ENCODE peak calls at places on chromosomes 7 and 10, in four cellular contexts. G, H, C and W are unnamed samples.

GRCh38 chr7:1934756-1935155 is 264.7 kb downstream of the ELFN1 start:
- DNase-seq in G (no peak), H (no peak), C (no peak), W (no peak)

GRCh38 chr10:131701131-131701947 is 199.5 kb upstream of the PPP2R2D start:
- DNase-seq in G (no peak), H (no peak), C (no peak), W (no peak)

GRCh38 chr7:23918856-23919255 is 208.8 kb downstream of the STK31 start:
- DNase-seq in G (no peak), H (no peak), C (no peak), W (no peak)

GRCh38 chr10:77590344-77591237 is 47.0 kb downstream of the KCNMA1 start:
- DNase-seq in G (no peak), H (no peak), C (no peak), W (no peak)

GRCh38 chr10:43199684-43200537 is 61.7 kb downstream of the CSGALNACT2 start:
- DNase-seq in G (peak; percentile 8), H (no peak), C (peak; percentile 37), W (no peak)

GRCh38 chr10:116699783-116700150 is 42.6 kb downstream of the HSPA12A start:
- DNase-seq in G (no peak), H (no peak), C (no peak), W (no peak)

GRCh38 chr10:127832456-127832855 is 60.3 kb downstream of the CLRN3 start:
- DNase-seq in G (no peak), H (no peak), C (no peak), W (no peak)

GRCh38 chr10:96585726-96586418 is 940 bp downstream of the TM9SF3 start:
- DNase-seq in G (no peak), H (peak; percentile 26), C (no peak), W (peak; percentile 44)

GRCh38 chr7:101814996-101815825 is 2.2 kb upstream of the CUX1 start:
- DNase-seq in G (peak; percentile 66), H (no peak), C (peak; percentile 77), W (peak; percentile 58)

GRCh38 chr7:127786184-127786583 is 134.2 kb downstream of the SND1 start:
- DNase-seq in G (no peak), H (no peak), C (no peak), W (peak; percentile 50)

GRCh38 chr7:140512317-140513000 is 33.2 kb upstream of the MKRN1 start:
- DNase-seq in G (no peak), H (no peak), C (peak; percentile 96), W (no peak)

GRCh38 chr7:87413951-87414381 is 61.5 kb downstream of the ABCB4 start:
- DNase-seq in G (no peak), H (peak; percentile 10), C (no peak), W (no peak)